ENCODE peak calls at places on chromosomes 13 and 19, in seven cellular contexts. G is K562, B is HCT116, S is SK-N-SH, C is H1, A is GM12878, O is HepG2. H is an unnamed sample.

GRCh38 chr19:8615813-8616596 is 5.5 kb upstream of the ADAMTS10 start:
- DNase-seq in G (peak), B (peak), S (peak), C (peak), A (no peak), O (peak), H (peak)

GRCh38 chr19:7691497-7691896 is 10.4 kb downstream of the FCER2 start:
- DNase-seq in G (no peak), B (no peak), S (no peak), C (no peak), A (no peak), O (no peak), H (no peak)

GRCh38 chr13:64912141-64912540 is 2318.0 kb downstream of the PCDH9 start:
- DNase-seq in G (no peak), B (no peak), S (no peak), C (no peak), A (no peak), O (no peak), H (no peak)

GRCh38 chr19:13100031-13100588 is 2.5 kb downstream of the LYL1 start:
- DNase-seq in G (peak), B (no peak), S (no peak), C (no peak), A (peak), O (no peak), H (no peak)

GRCh38 chr13:75312884-75313520 is 169.0 kb downstream of the TBC1D4 start:
- DNase-seq in G (no peak), B (no peak), S (no peak), C (no peak), A (no peak), O (no peak), H (no peak)

GRCh38 chr19:16324064-16324383 is 602 bp upstream of the KLF2 start:
- DNase-seq in G (no peak), B (no peak), S (no peak), C (no peak), A (no peak), O (no peak), H (no peak)

GRCh38 chr13:34654203-34654602 is 287.9 kb upstream of the NBEA start:
- DNase-seq in G (no peak), B (no peak), S (no peak), C (no peak), A (no peak), O (no peak), H (no peak)

GRCh38 chr19:38894968-38895367 is 4.5 kb downstream of the SIRT2 start:
- DNase-seq in G (no peak), B (no peak), S (no peak), C (no peak), A (no peak), O (no peak), H (no peak)

GRCh38 chr13:111474136-111475002 is 153.9 kb downstream of the TEX29 start:
- DNase-seq in G (peak), B (peak), S (peak), C (peak), A (no peak), O (peak), H (peak)

GRCh38 chr19:38482496-38482895 is 49.0 kb downstream of the RYR1 start:
- DNase-seq in G (no peak), B (no peak), S (no peak), C (no peak), A (no peak), O (no peak), H (no peak)

GRCh38 chr13:29937836-29938235 is 87.4 kb upstream of the UBL3 start:
- DNase-seq in G (no peak), B (no peak), S (no peak), C (no peak), A (no peak), O (no peak), H (peak)

GRCh38 chr19:35902870-35903475 is 644 bp downstream of the HCST start:
- DNase-seq in G (no peak), B (no peak), S (no peak), C (no peak), A (no peak), O (no peak), H (no peak)

GRCh38 chr19:54162884-54163283 is 3.4 kb upstream of the LENG1 start:
- DNase-seq in G (no peak), B (no peak), S (no peak), C (no peak), A (no peak), O (no peak), H (no peak)

GRCh38 chr13:51444922-51445321 is 7.9 kb downstream of the INTS6 start:
- DNase-seq in G (no peak), B (peak), S (peak), C (no peak), A (no peak), O (no peak), H (no peak)

GRCh38 chr19:48990400-48990799 is 2.7 kb downstream of the GYS1 start:
- DNase-seq in G (no peak), B (no peak), S (no peak), C (no peak), A (no peak), O (no peak), H (no peak)

GRCh38 chr13:79812070-79812850 is 331.3 kb downstream of the NDFIP2 start:
- DNase-seq in G (no peak), B (no peak), S (no peak), C (no peak), A (peak), O (no peak), H (no peak)

GRCh38 chr13:71758823-71759222 is 108.2 kb downstream of the DACH1 start:
- DNase-seq in G (no peak), B (no peak), S (peak), C (no peak), A (no peak), O (no peak), H (no peak)

GRCh38 chr13:86193281-86193680 is 394.1 kb upstream of the SLITRK6 start:
- DNase-seq in G (no peak), B (no peak), S (no peak), C (no peak), A (no peak), O (no peak), H (no peak)

GRCh38 chr13:72004236-72004635 is 137.2 kb upstream of the DACH1 start:
- DNase-seq in G (no peak), B (no peak), S (no peak), C (no peak), A (no peak), O (no peak), H (no peak)

DNA sequence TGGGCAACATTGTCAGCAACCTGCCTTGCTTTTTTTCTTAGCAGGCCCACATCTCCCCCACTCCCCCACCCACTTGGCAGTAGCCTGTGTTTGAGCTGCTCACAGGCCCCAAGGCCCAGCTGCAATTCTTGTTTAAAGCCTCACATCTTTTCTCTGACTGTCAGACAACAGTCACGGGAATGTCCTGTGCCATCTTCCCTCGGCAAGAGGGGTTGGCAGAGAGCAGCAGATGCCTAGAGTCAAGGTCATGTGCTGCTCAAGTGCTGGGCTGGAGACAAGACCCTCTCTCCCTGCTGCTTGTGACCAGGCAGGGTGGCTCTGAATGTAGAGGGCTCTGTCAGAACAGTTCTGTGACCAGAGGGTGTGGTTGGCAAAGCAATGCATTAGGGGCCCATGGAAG is 47.4 kb downstream of the BBC3 start:
- DNase-seq in G (no peak), B (no peak), S (no peak), C (no peak), A (no peak), O (no peak), H (no peak)
- TF ChIP-seq JUND in G (no peak), B (no peak), S (no peak), C (no peak), A (no peak), O (no peak), H (no peak)

GRCh38 chr13:33276581-33276980 is 9.0 kb downstream of the STARD13 start:
- DNase-seq in G (no peak), B (no peak), S (no peak), C (no peak), A (no peak), O (no peak), H (no peak)
- TF ChIP-seq JUND in G (no peak), B (no peak), S (no peak), C (no peak), A (no peak), O (no peak), H (no peak)

GRCh38 chr13:33186851-33187250 is 98.7 kb downstream of the STARD13 start:
- DNase-seq in G (no peak), B (no peak), S (no peak), C (no peak), A (no peak), O (no peak), H (no peak)
- TF ChIP-seq JUND in G (no peak), B (no peak), S (no peak), C (no peak), A (no peak), O (no peak), H (no peak)

DNA sequence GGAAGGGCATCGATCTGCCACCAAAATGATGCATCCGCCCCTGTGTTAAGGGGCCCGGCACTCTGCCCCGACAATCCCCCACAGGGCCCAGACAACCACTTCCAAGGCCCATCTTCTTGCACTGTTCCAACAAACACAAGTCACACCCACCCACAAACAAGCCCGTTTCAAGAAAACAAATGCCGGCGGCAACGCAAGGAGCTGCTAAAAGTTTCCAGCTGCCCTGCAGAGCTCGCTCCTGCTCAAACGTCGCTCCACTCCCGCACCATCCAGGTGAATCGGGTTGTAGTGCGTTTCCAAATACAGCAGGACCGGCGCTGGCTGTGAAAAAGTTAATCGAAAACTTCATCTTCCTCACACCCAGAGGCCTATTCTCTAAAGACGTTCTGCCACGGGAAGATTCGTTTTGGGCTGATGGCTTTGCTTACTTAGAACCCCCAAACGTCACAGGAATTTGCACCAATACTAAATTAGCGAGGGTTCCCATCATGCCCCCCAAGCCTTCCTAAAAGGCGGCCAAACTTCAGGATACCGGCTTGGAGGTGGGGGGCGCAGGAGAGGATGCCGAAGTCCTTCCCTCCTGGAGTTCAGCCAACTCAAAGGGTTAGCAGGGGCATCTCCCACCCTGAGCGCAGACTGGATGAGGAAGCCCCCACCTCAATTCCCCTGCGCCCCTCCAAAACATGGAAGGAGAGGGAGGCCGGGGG is 107.4 kb upstream of the DOCK9 start:
- DNase-seq in G (peak), B (no peak), S (no peak), C (peak), A (no peak), O (no peak), H (no peak)
- TF ChIP-seq JUND in G (no peak), B (no peak), S (no peak), C (no peak), A (no peak), O (no peak), H (no peak)